ENCODE peak calls at places on chromosomes 6 and 20, in four cellular contexts. One of them, this sample, is unnamed.

GRCh38 chr6:111591901-111592461 is 13.7 kb downstream of the TRAF3IP2 start:
- DNase-seq in lower lobe of right lung: no peak
- DNase-seq in tibial artery: no peak
- DNase-seq in cardiac fibroblast: peak; percentile 34
- DNase-seq in this sample: no peak

GRCh38 chr6:158627168-158627939 is 17.2 kb downstream of the DYNLT1 start:
- DNase-seq in cardiac fibroblast: no peak
- DNase-seq in tibial artery: no peak
- DNase-seq in lower lobe of right lung: no peak
- DNase-seq in this sample: no peak

GRCh38 chr6:30321692-30322388 is 4.9 kb upstream of the TRIM39 start:
- DNase-seq in cardiac fibroblast: no peak
- DNase-seq in lower lobe of right lung: no peak
- DNase-seq in tibial artery: no peak
- DNase-seq in this sample: no peak

GRCh38 chr6:9225441-9225871 is 790.1 kb upstream of the SLC35B3 start:
- DNase-seq in tibial artery: no peak
- DNase-seq in lower lobe of right lung: no peak
- DNase-seq in cardiac fibroblast: no peak
- DNase-seq in this sample: no peak

GRCh38 chr6:169864148-169865030 is 113.0 kb downstream of the ERMARD start:
- DNase-seq in cardiac fibroblast: no peak
- DNase-seq in tibial artery: peak; percentile 11
- DNase-seq in lower lobe of right lung: no peak
- DNase-seq in this sample: no peak

GRCh38 chr6:56803594-56803993 is 151.3 kb upstream of the BEND6 start:
- DNase-seq in cardiac fibroblast: peak; percentile 67
- DNase-seq in tibial artery: no peak
- DNase-seq in lower lobe of right lung: no peak
- DNase-seq in this sample: no peak

GRCh38 chr6:170139531-170139930 is 151.3 kb downstream of the DLL1 start:
- DNase-seq in lower lobe of right lung: no peak
- DNase-seq in tibial artery: peak; percentile 4
- DNase-seq in cardiac fibroblast: no peak
- DNase-seq in this sample: peak; percentile 9

GRCh38 chr20:40966103-40966502 is 62.5 kb upstream of the TOP1 start:
- DNase-seq in cardiac fibroblast: peak; percentile 11
- DNase-seq in tibial artery: no peak
- DNase-seq in lower lobe of right lung: no peak
- DNase-seq in this sample: no peak

DNA sequence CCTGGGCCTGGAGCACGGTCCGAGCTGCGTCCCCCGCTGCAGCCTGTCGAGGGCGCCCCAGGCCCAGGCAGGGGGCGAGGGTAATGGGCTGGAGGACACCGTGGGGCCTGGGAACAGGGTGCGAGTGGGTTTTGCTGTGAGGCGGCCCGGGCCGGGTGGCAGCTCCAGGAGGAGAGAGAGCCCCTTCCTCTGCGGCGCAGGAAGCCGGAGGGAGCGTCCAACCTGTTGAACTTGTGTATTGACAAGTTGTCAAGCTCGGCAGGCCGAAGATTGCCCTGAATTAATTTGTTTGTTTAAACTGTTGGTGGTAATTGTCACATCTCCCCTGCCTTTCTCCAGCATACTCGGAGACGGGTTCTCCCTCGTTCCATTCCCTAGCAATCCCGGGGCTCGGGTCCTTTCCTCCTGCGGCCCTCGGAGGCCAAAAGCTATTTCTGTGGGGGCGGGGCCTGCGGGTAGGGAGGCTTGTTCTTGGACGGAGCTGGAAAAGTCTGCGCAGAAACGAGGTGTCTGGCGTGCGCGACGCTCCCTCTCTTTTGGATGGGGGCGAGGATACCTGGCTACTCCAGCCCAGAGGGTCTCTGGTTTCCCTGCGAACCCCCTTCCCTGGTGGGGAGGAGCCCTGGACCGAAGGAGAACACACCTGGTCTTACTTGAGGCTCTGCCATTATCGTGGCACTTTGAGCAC is 9.9 kb downstream of the NR2E1 start:
- DNase-seq in lower lobe of right lung: no peak
- DNase-seq in tibial artery: no peak
- DNase-seq in cardiac fibroblast: no peak
- DNase-seq in this sample: no peak
- TF ChIP-seq CTCF in lower lobe of right lung: peak; percentile 27
- TF ChIP-seq CTCF in tibial artery: no peak
- TF ChIP-seq CTCF in cardiac fibroblast: no peak
- TF ChIP-seq CTCF in this sample: no peak

DNA sequence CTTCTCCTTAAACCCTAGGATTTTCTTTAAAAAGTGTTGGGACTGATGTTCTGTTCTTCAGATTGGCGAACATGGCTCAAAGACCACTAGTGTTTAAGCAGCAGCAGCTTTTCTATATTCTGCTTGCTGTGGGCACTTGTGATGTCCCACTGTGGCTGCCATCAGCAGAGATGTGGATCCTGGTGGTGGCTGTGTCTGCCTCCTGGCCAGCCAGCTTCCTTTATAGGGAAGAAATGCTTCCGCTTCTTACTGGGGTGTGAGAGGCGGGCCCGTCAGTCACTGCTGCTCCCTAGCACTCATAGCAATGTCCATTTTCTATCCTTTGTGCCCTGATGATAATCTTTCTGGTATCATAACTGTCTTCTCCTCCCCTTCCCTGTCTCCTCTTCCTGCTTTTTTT is 66.7 kb upstream of the ESR1 start:
- DNase-seq in lower lobe of right lung: no peak
- DNase-seq in cardiac fibroblast: no peak
- DNase-seq in tibial artery: no peak
- DNase-seq in this sample: no peak
- TF ChIP-seq CTCF in lower lobe of right lung: no peak
- TF ChIP-seq CTCF in cardiac fibroblast: no peak
- TF ChIP-seq CTCF in tibial artery: no peak
- TF ChIP-seq CTCF in this sample: no peak

GRCh38 chr6:124798942-124799496 is 163.2 kb upstream of the RNF217 start:
- DNase-seq in tibial artery: no peak
- DNase-seq in lower lobe of right lung: no peak
- DNase-seq in cardiac fibroblast: peak; percentile 8
- DNase-seq in this sample: no peak
- TF ChIP-seq CTCF in tibial artery: no peak
- TF ChIP-seq CTCF in lower lobe of right lung: no peak
- TF ChIP-seq CTCF in cardiac fibroblast: no peak
- TF ChIP-seq CTCF in this sample: no peak

GRCh38 chr6:106512048-106512957 is 117.0 kb downstream of the RTN4IP1 start:
- DNase-seq in tibial artery: peak; percentile 47
- DNase-seq in cardiac fibroblast: peak; percentile 52
- DNase-seq in lower lobe of right lung: peak; percentile 92
- DNase-seq in this sample: peak; percentile 77
- TF ChIP-seq CTCF in tibial artery: no peak
- TF ChIP-seq CTCF in cardiac fibroblast: peak; percentile 34
- TF ChIP-seq CTCF in lower lobe of right lung: peak; percentile 51
- TF ChIP-seq CTCF in this sample: peak; percentile 14

GRCh38 chr20:18527836-18528235 is 20.1 kb downstream of the SEC23B start:
- DNase-seq in lower lobe of right lung: no peak
- DNase-seq in cardiac fibroblast: peak; percentile 67
- DNase-seq in tibial artery: no peak
- DNase-seq in this sample: no peak
- TF ChIP-seq CTCF in lower lobe of right lung: no peak
- TF ChIP-seq CTCF in cardiac fibroblast: no peak
- TF ChIP-seq CTCF in tibial artery: no peak
- TF ChIP-seq CTCF in this sample: no peak

GRCh38 chr20:24100370-24101011 is 111.9 kb upstream of the GGTLC1 start:
- DNase-seq in cardiac fibroblast: peak; percentile 79
- DNase-seq in lower lobe of right lung: peak; percentile 55
- DNase-seq in tibial artery: peak; percentile 37
- DNase-seq in this sample: peak; percentile 51
- TF ChIP-seq CTCF in cardiac fibroblast: peak; percentile 85
- TF ChIP-seq CTCF in lower lobe of right lung: peak; percentile 72
- TF ChIP-seq CTCF in tibial artery: peak; percentile 23
- TF ChIP-seq CTCF in this sample: peak; percentile 70

DNA sequence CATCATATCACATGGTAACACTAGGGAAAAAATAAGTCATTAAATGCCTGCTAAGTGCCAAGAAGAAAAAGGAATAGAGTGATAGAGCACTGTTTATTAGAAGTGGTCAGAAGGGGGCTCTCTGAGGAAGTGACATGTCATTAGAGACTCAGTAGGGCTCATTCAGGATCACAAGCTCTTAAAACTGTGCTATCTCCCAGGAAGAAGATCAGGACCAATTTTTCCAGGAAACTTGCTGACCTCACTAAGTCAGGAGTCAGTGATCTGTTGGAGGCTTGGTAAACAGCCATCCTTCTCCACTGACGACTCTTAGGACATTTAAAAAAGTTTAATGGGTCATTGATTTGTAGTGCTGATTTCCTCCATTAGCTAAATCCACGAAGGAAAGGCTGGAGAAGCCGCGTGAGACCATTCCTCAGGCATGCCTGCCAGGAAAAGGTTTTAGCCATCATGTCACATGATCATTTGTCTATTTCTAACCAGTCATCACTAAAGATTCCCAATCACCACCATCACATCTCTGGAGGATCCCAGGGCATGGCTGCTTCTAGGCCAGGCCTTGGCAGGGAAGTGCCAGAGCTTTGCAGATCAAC is 5.9 kb upstream of the PTPN1 start:
- DNase-seq in lower lobe of right lung: no peak
- DNase-seq in tibial artery: no peak
- DNase-seq in cardiac fibroblast: peak; percentile 44
- DNase-seq in this sample: no peak
- TF ChIP-seq CTCF in lower lobe of right lung: no peak
- TF ChIP-seq CTCF in tibial artery: peak; percentile 20
- TF ChIP-seq CTCF in cardiac fibroblast: no peak
- TF ChIP-seq CTCF in this sample: no peak

GRCh38 chr20:20956586-20956985 is 149.6 kb downstream of the LINC00237 start:
- DNase-seq in cardiac fibroblast: no peak
- DNase-seq in tibial artery: no peak
- DNase-seq in lower lobe of right lung: no peak
- DNase-seq in this sample: no peak

GRCh38 chr20:20953738-20954657 is 152.2 kb downstream of the LINC00237 start:
- DNase-seq in lower lobe of right lung: no peak
- DNase-seq in tibial artery: no peak
- DNase-seq in cardiac fibroblast: no peak
- DNase-seq in this sample: no peak

GRCh38 chr20:20955837-20956236 is 150.3 kb downstream of the LINC00237 start:
- DNase-seq in lower lobe of right lung: no peak
- DNase-seq in cardiac fibroblast: no peak
- DNase-seq in tibial artery: no peak
- DNase-seq in this sample: no peak

GRCh38 chr20:20946122-20946759 is 159.9 kb downstream of the LINC00237 start:
- DNase-seq in cardiac fibroblast: no peak
- DNase-seq in lower lobe of right lung: no peak
- DNase-seq in tibial artery: no peak
- DNase-seq in this sample: no peak

DNA sequence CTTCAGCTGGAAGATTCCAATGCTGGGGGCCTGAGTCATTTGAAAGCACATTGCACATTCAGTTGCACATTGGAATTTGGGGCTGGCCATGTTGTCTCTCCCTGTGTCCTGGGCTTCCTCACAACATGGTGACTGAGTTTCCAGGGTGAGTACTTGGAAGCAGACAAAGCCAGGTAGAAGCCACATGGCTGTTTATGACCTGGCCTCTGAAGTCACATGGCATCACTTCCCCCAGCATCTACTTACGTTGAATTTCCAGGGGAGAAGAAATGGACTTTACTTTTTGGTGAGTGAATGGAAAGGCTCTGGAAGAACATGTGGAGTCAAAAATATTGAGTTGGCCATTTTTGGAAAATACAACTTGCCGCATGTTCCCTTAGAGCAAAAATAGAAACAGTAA is 155.5 kb downstream of the LINC00237 start:
- DNase-seq in lower lobe of right lung: no peak
- DNase-seq in tibial artery: no peak
- DNase-seq in cardiac fibroblast: no peak
- DNase-seq in this sample: no peak
- TF ChIP-seq CTCF in lower lobe of right lung: no peak
- TF ChIP-seq CTCF in tibial artery: no peak
- TF ChIP-seq CTCF in cardiac fibroblast: no peak
- TF ChIP-seq CTCF in this sample: no peak

GRCh38 chr6:6688283-6688682 is 99.8 kb downstream of the LY86 start:
- DNase-seq in tibial artery: no peak
- DNase-seq in lower lobe of right lung: no peak
- DNase-seq in cardiac fibroblast: peak; percentile 20
- DNase-seq in this sample: no peak
- TF ChIP-seq CTCF in tibial artery: no peak
- TF ChIP-seq CTCF in lower lobe of right lung: no peak
- TF ChIP-seq CTCF in cardiac fibroblast: no peak
- TF ChIP-seq CTCF in this sample: no peak

DNA sequence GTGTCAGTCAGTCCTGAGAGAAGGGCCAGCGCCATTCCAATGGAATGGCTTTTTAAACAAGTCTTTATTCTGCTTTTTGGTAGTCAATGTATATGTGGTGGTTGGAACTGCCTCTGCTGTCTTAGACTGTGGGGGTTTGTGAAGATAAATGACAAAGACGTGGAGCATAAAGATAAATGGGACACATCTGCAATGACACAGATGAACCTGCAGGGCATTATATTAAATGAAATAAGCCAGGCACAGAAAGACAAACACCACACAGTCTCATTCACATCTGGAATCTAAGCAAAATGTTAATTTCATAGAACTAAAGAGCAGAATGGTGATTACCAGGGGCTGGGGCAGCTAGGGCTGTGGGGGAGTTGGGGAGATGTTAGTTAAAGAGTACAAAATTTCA is 912.8 kb upstream of the MAN1A1 start:
- DNase-seq in tibial artery: no peak
- DNase-seq in lower lobe of right lung: no peak
- DNase-seq in cardiac fibroblast: no peak
- DNase-seq in this sample: no peak
- TF ChIP-seq CTCF in tibial artery: no peak
- TF ChIP-seq CTCF in lower lobe of right lung: no peak
- TF ChIP-seq CTCF in cardiac fibroblast: no peak
- TF ChIP-seq CTCF in this sample: no peak

This sample was measured in natural killer cell.